ENCODE peak calls at places on chromosomes 4 and X, in four cellular contexts. E is body of pancreas, P is fibroblast of lung, V is fibroblast of pulmonary artery. O is an unnamed sample.
A peak's percentile ranks its signal among the peaks of the same experiment; 100 is the strongest.

GRCh38 chrX:41634284-41634683 is 54.5 kb upstream of the GPR34 start:
- DNase-seq in E (no peak), P (peak; percentile 70), V (peak; percentile 5), O (no peak)

GRCh38 chr4:168877779-168878491 is 132.1 kb downstream of the CBR4 start:
- DNase-seq in E (peak; percentile 57), P (peak; percentile 39), V (no peak), O (no peak)

GRCh38 chr4:1637580-1638271 is 46.4 kb downstream of the FAM53A start:
- DNase-seq in E (no peak), P (no peak), V (no peak), O (no peak)

GRCh38 chrX:125420809-125421208 is 101.1 kb downstream of the TEX13C start:
- DNase-seq in E (no peak), P (no peak), V (no peak), O (no peak)

GRCh38 chr4:29278580-29278979 is 1441.6 kb upstream of the PCDH7 start:
- DNase-seq in E (no peak), P (peak; percentile 50), V (peak; percentile 72), O (no peak)

GRCh38 chrX:2848806-2849420 is 20.2 kb downstream of the GYG2 start:
- DNase-seq in E (no peak), P (peak; percentile 32), V (peak; percentile 71), O (peak; percentile 40)

GRCh38 chr4:17385403-17385802 is 126.5 kb downstream of the QDPR start:
- DNase-seq in E (no peak), P (peak; percentile 60), V (peak; percentile 29), O (no peak)

GRCh38 chrX:74232859-74233258 is 71.1 kb upstream of the ZCCHC13 start:
- DNase-seq in E (no peak), P (peak; percentile 25), V (peak; percentile 50), O (no peak)

GRCh38 chr4:105060628-105061027 is 86.0 kb upstream of the TET2 start:
- DNase-seq in E (no peak), P (no peak), V (peak; percentile 20), O (no peak)

GRCh38 chr4:123398803-123399637 is 2.4 kb downstream of the SPRY1 start:
- DNase-seq in E (peak; percentile 70), P (peak; percentile 83), V (peak; percentile 87), O (no peak)

GRCh38 chrX:13373027-13373806 is 53.4 kb upstream of the ATXN3L start:
- DNase-seq in E (no peak), P (no peak), V (no peak), O (no peak)

GRCh38 chr4:108003964-108004630 is 14.4 kb downstream of the HADH start:
- DNase-seq in E (no peak), P (no peak), V (no peak), O (no peak)

GRCh38 chrX:11757729-11758399 is at the start of gene MSL3:
- DNase-seq in E (peak; percentile 70), P (peak; percentile 56), V (peak; percentile 68), O (no peak)

GRCh38 chrX:15382809-15383208 is 1.4 kb downstream of the VEGFD start:
- DNase-seq in E (no peak), P (peak; percentile 23), V (no peak), O (no peak)
- TF ChIP-seq CTCF in E (no peak), P (peak; percentile 26), V (no peak), O (no peak)

GRCh38 chr4:67207941-67208441 is 337.3 kb downstream of the CENPC start:
- DNase-seq in E (no peak), P (no peak), V (no peak), O (no peak)
- H3K4me3 ChIP-seq in E (no peak overlapping the region), P (no peak overlapping the region), V (no peak overlapping the region), O (no peak overlapping the region)

GRCh38 chrX:68945603-68946228 is 116.9 kb downstream of the EFNB1 start:
- DNase-seq in E (no peak), P (peak; percentile 83), V (peak; percentile 86), O (no peak)
- TF ChIP-seq CTCF in E (peak; percentile 3), P (peak; percentile 54), V (peak; percentile 56), O (peak; percentile 52)

GRCh38 chrX:15142084-15142715 is 127.7 kb downstream of the ASB9 start:
- DNase-seq in E (no peak), P (no peak), V (no peak), O (no peak)
- H3K4me3 ChIP-seq in E (no peak overlapping the region), P (no peak overlapping the region), V (no peak overlapping the region), O (no peak overlapping the region)

O was measured in AG09309.